ENCODE peak calls at places on chromosomes 2 and 18, in eight cellular contexts. Z, M, I, A, J, P, U and W are unnamed samples.
A peak's percentile ranks its signal among the peaks of the same experiment; 100 is the strongest.

GRCh38 chr18:56402872-56403516 is 235.4 kb downstream of the TXNL1 start:
- DNase-seq in J (peak; percentile 1), U (no peak), I (peak; percentile 88), M (no peak), Z (no peak), A (no peak), P (no peak), W (peak; percentile 62)

GRCh38 chr2:24915796-24916195 is 4.2 kb downstream of the ADCY3 start:
- DNase-seq in M (no peak), Z (no peak), P (no peak), A (no peak), J (no peak), U (no peak), I (peak; percentile 32), W (peak; percentile 34)

GRCh38 chr2:75012080-75012479 is 53.6 kb downstream of the POLE4 start:
- DNase-seq in A (no peak), M (no peak), U (no peak), P (no peak), J (no peak), I (no peak), Z (no peak), W (no peak)

GRCh38 chr2:212905640-212906201 is 245.7 kb downstream of the IKZF2 start:
- DNase-seq in U (no peak), J (no peak), I (peak; percentile 73), A (no peak), P (no peak), M (peak; percentile 85), Z (peak; percentile 73), W (peak; percentile 12)

GRCh38 chr2:197209274-197209673 is 101.3 kb downstream of the ANKRD44 start:
- DNase-seq in M (no peak), U (no peak), I (no peak), J (no peak), A (no peak), P (no peak), Z (no peak), W (no peak)

GRCh38 chr2:128446866-128447537 is 128.3 kb upstream of the HS6ST1 start:
- DNase-seq in I (no peak), P (no peak), M (no peak), U (no peak), Z (peak; percentile 13), A (peak; percentile 13), J (no peak), W (no peak)

GRCh38 chr2:122105171-122105884 is 349.9 kb downstream of the TSN start:
- DNase-seq in U (no peak), J (no peak), Z (no peak), A (no peak), P (no peak), M (no peak), I (no peak), W (no peak)

GRCh38 chr18:33467531-33467930 is 27.0 kb upstream of the CCDC178 start:
- DNase-seq in M (no peak), J (no peak), U (no peak), A (no peak), Z (no peak), I (no peak), P (no peak), W (no peak)

GRCh38 chr2:86704482-86704971 is 15.6 kb upstream of the RMND5A start:
- DNase-seq in P (no peak), I (peak; percentile 81), A (peak; percentile 63), J (peak; percentile 69), Z (peak; percentile 62), U (no peak), M (peak; percentile 41), W (peak; percentile 43)

GRCh38 chr18:56565596-56566355 is 72.6 kb downstream of the TXNL1 start:
- DNase-seq in U (no peak), Z (no peak), J (no peak), P (no peak), A (no peak), M (no peak), I (peak; percentile 93), W (peak; percentile 94)

GRCh38 chr18:25047983-25048382 is 304.0 kb downstream of the ZNF521 start:
- DNase-seq in J (no peak), M (no peak), I (no peak), Z (no peak), A (no peak), U (no peak), P (no peak), W (no peak)

GRCh38 chr2:241193276-241193675 is 4.8 kb downstream of the ANO7 start:
- DNase-seq in Z (no peak), A (no peak), M (no peak), P (no peak), J (no peak), U (no peak), I (no peak), W (no peak)

GRCh38 chr2:128789776-128790455 is 471.2 kb upstream of the HS6ST1 start:
- DNase-seq in M (no peak), U (no peak), Z (peak; percentile 2), J (no peak), A (no peak), I (no peak), P (no peak), W (no peak)

GRCh38 chr2:156512451-156512850 is 76.3 kb downstream of the GPD2 start:
- DNase-seq in M (no peak), P (no peak), J (no peak), A (no peak), Z (no peak), I (no peak), U (no peak), W (peak; percentile 55)

GRCh38 chr2:222671259-222672067 is at the start of gene MOGAT1:
- DNase-seq in U (no peak), M (peak; percentile 75), A (peak; percentile 42), Z (peak; percentile 45), J (peak; percentile 11), P (no peak), I (peak; percentile 35), W (no peak)

GRCh38 chr2:111972955-111973565 is 74.7 kb downstream of the MERTK start:
- DNase-seq in U (no peak), A (no peak), I (no peak), Z (peak; percentile 23), M (no peak), J (no peak), P (no peak), W (no peak)

GRCh38 chr2:184620367-184620766 is 22.0 kb downstream of the ZNF804A start:
- DNase-seq in I (no peak), Z (no peak), A (no peak), P (no peak), U (no peak), J (no peak), M (no peak), W (no peak)

GRCh38 chr2:151333083-151333482 is 24.3 kb upstream of the TNFAIP6 start:
- DNase-seq in P (no peak), J (no peak), I (no peak), M (no peak), U (no peak), A (no peak), Z (no peak), W (no peak)

GRCh38 chr2:8484502-8485283 is 197.2 kb upstream of the ID2 start:
- DNase-seq in J (no peak), P (no peak), Z (no peak), A (no peak), U (no peak), M (no peak), I (no peak), W (no peak)

GRCh38 chr2:8479298-8479697 is 202.6 kb upstream of the ID2 start:
- DNase-seq in I (peak; percentile 21), J (no peak), M (no peak), A (peak; percentile 52), Z (peak; percentile 74), U (no peak), P (no peak), W (peak; percentile 14)

GRCh38 chr2:8481463-8482009 is 200.3 kb upstream of the ID2 start:
- DNase-seq in A (no peak), M (no peak), P (no peak), Z (no peak), J (no peak), U (no peak), I (no peak), W (no peak)

GRCh38 chr2:8480936-8481335 is 200.9 kb upstream of the ID2 start:
- DNase-seq in A (no peak), U (no peak), Z (no peak), M (no peak), P (no peak), I (no peak), J (no peak), W (no peak)

GRCh38 chr2:8482432-8482831 is 199.4 kb upstream of the ID2 start:
- DNase-seq in A (no peak), P (no peak), J (no peak), Z (no peak), U (no peak), M (no peak), I (no peak), W (no peak)
- H3K4me3 ChIP-seq in A (no peak overlapping the region), P (no peak overlapping the region), J (no peak overlapping the region), Z (no peak overlapping the region), U (no peak overlapping the region), M (no peak overlapping the region), I (no peak overlapping the region), W (no peak overlapping the region)

GRCh38 chr18:38042496-38042895 is 476.9 kb upstream of the CELF4 start:
- DNase-seq in U (no peak), Z (no peak), A (no peak), P (no peak), M (no peak), I (no peak), J (no peak), W (no peak)

GRCh38 chr18:38052879-38053590 is 487.4 kb upstream of the CELF4 start:
- DNase-seq in A (no peak), M (no peak), J (no peak), Z (no peak), I (no peak), U (no peak), P (no peak), W (no peak)

GRCh38 chr18:38047820-38048219 is 482.2 kb upstream of the CELF4 start:
- DNase-seq in J (no peak), M (no peak), P (no peak), I (no peak), U (no peak), Z (no peak), A (no peak), W (no peak)
- TF ChIP-seq CTCF in J (no peak), M (no peak), P (no peak), I (no peak), U (no peak), Z (no peak), A (no peak), W (no peak)

GRCh38 chr2:229422005-229422404 is 150.9 kb upstream of the PID1 start:
- DNase-seq in P (no peak), Z (no peak), J (no peak), I (no peak), U (no peak), M (no peak), A (no peak), W (no peak)
- H3K4me3 ChIP-seq in P (no peak overlapping the region), Z (no peak overlapping the region), J (no peak overlapping the region), I (no peak overlapping the region), U (no peak overlapping the region), M (no peak overlapping the region), A (no peak overlapping the region), W (no peak overlapping the region)

DNA sequence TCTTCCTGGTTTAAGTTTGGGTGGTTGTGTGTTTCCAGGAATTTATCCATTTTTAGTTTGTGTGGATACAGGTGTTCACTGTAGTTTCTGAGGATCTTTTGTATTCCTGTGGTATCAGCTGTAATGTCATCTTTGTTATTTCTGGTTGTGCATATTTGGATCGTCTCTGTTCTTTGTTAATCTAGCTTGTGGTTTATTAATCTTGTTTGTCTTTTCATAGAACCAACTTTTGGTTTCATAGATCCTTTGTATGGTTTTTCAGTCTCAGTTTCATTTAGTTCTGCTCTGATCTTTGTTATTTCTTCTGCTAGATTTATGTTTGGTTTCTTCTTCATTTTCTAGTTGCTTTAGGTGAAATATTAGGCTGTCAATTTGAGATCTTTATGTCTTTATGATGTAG is 202.4 kb upstream of the ZSWIM2 start:
- DNase-seq in A (no peak), M (no peak), Z (no peak), J (no peak), P (no peak), U (no peak), I (no peak), W (no peak)
- TF ChIP-seq CTCF in A (no peak), M (no peak), Z (no peak), J (no peak), P (no peak), U (no peak), I (no peak), W (no peak)